ENCODE peak calls at places on chromosomes 5 and 9, in nine cellular contexts. U is T-helper 2 cell; F is AG08396; N is putamen; A is T-helper 1 cell; Z is hippocampal formation; Q is NCI-H1092; L is stimulated activated CD4-positive, alpha-beta T cell treated with anti-CD3 and anti-CD28 coated beads, Interleukin-15, amount 100 ng/mL, for 24 hours; J is cardiac fibroblast. I is an unnamed sample.

GRCh38 chr5:112366987-112367386 is 52.1 kb downstream of the EPB41L4A start:
- DNase-seq in U (no peak), F (peak), N (no peak), A (no peak), Z (no peak), Q (no peak), L (no peak), J (peak), I (peak)

GRCh38 chr9:127154003-127154389 is 31.6 kb upstream of the ANGPTL2 start:
- DNase-seq in U (no peak), F (no peak), N (no peak), A (no peak), Z (no peak), Q (no peak), L (no peak), J (no peak), I (no peak)

GRCh38 chr5:132457371-132458225 is 33.0 kb downstream of the IRF1 start:
- DNase-seq in U (no peak), F (peak), N (no peak), A (no peak), Z (no peak), Q (no peak), L (no peak), J (peak), I (peak)

GRCh38 chr9:103617046-103617445 is 477.1 kb upstream of the SMC2 start:
- DNase-seq in U (no peak), F (no peak), N (peak), A (no peak), Z (no peak), Q (no peak), L (no peak), J (no peak), I (no peak)

GRCh38 chr5:2986301-2986700 is 234.8 kb upstream of the IRX2 start:
- DNase-seq in U (no peak), F (no peak), N (no peak), A (no peak), Z (no peak), Q (no peak), L (no peak), J (no peak), I (no peak)

GRCh38 chr5:168666356-168666755 is 87.2 kb upstream of the PANK3 start:
- DNase-seq in U (no peak), F (no peak), N (no peak), A (no peak), Z (no peak), Q (no peak), L (no peak), J (no peak), I (no peak)

GRCh38 chr9:70673844-70674243 is 259.4 kb upstream of the KLF9 start:
- DNase-seq in U (no peak), F (no peak), N (no peak), A (no peak), Z (no peak), Q (no peak), L (no peak), J (no peak), I (no peak)

GRCh38 chr9:93676310-93677054 is 100.1 kb downstream of the PHF2 start:
- DNase-seq in U (no peak), F (no peak), N (no peak), A (peak), Z (no peak), Q (no peak), L (no peak), J (no peak), I (no peak)

GRCh38 chr5:176732736-176733585 is 77.4 kb upstream of the UNC5A start:
- DNase-seq in U (no peak), F (no peak), N (no peak), A (no peak), Z (no peak), Q (no peak), L (no peak), J (no peak), I (no peak)

GRCh38 chr5:57324159-57324558 is 150.3 kb downstream of the GPBP1 start:
- DNase-seq in U (no peak), F (no peak), N (no peak), A (no peak), Z (no peak), Q (no peak), L (peak), J (no peak), I (no peak)

GRCh38 chr5:170597876-170598275 is 94.1 kb downstream of the KCNIP1 start:
- DNase-seq in U (no peak), F (no peak), N (peak), A (no peak), Z (no peak), Q (no peak), L (no peak), J (peak), I (no peak)

GRCh38 chr5:61245936-61246335 is 83.7 kb upstream of the SMIM15 start:
- DNase-seq in U (no peak), F (no peak), N (peak), A (no peak), Z (no peak), Q (no peak), L (no peak), J (peak), I (no peak)

GRCh38 chr5:58457040-58457439 is 2.8 kb downstream of the PLK2 start:
- DNase-seq in U (no peak), F (no peak), N (no peak), A (no peak), Z (no peak), Q (no peak), L (no peak), J (no peak), I (no peak)

GRCh38 chr5:137061382-137061781 is 437.7 kb downstream of the SPOCK1 start:
- DNase-seq in U (no peak), F (no peak), N (no peak), A (no peak), Z (no peak), Q (no peak), L (no peak), J (no peak), I (no peak)

GRCh38 chr5:169139381-169140125 is 161.4 kb downstream of the SLIT3 start:
- DNase-seq in U (no peak), F (no peak), N (no peak), A (no peak), Z (no peak), Q (no peak), L (no peak), J (no peak), I (no peak)